ENCODE peak calls at places on chromosomes 16 and 17, in four cellular contexts. M, B, C and I are unnamed samples.

GRCh38 chr16:4846503-4846900 is 586 bp downstream of the GLYR1 start:
- DNase-seq in B (peak), M (peak), C (peak), I (peak)

GRCh38 chr17:59355695-59356323 is 24.4 kb downstream of the YPEL2 start:
- DNase-seq in M (no peak), B (no peak), C (no peak), I (no peak)

GRCh38 chr16:73019456-73020362 is 28.2 kb downstream of the ZFHX3 start:
- DNase-seq in B (peak), C (peak), M (no peak), I (peak)

GRCh38 chr17:82964851-82965341 is 114.5 kb upstream of the METRNL start:
- DNase-seq in M (no peak), B (no peak), C (no peak), I (no peak)

GRCh38 chr17:77227461-77228223 is 86.9 kb downstream of the SEC14L1 start:
- DNase-seq in B (no peak), M (no peak), C (peak), I (no peak)

GRCh38 chr17:30832438-30832790 is 648 bp downstream of the ATAD5 start:
- DNase-seq in C (no peak), M (no peak), B (no peak), I (no peak)

GRCh38 chr17:732788-733720 is 658 bp downstream of the TLCD3A start:
- DNase-seq in M (peak), B (peak), C (peak), I (peak)

GRCh38 chr17:29789186-29790170 is 140.6 kb downstream of the SSH2 start:
- DNase-seq in C (peak), B (peak), M (no peak), I (no peak)

GRCh38 chr16:54987081-54987480 is 56.4 kb downstream of the IRX5 start:
- DNase-seq in B (no peak), C (no peak), M (no peak), I (no peak)

GRCh38 chr16:11896776-11897175 is 19.0 kb downstream of the GSPT1 start:
- DNase-seq in B (peak), M (no peak), C (no peak), I (no peak)

DNA sequence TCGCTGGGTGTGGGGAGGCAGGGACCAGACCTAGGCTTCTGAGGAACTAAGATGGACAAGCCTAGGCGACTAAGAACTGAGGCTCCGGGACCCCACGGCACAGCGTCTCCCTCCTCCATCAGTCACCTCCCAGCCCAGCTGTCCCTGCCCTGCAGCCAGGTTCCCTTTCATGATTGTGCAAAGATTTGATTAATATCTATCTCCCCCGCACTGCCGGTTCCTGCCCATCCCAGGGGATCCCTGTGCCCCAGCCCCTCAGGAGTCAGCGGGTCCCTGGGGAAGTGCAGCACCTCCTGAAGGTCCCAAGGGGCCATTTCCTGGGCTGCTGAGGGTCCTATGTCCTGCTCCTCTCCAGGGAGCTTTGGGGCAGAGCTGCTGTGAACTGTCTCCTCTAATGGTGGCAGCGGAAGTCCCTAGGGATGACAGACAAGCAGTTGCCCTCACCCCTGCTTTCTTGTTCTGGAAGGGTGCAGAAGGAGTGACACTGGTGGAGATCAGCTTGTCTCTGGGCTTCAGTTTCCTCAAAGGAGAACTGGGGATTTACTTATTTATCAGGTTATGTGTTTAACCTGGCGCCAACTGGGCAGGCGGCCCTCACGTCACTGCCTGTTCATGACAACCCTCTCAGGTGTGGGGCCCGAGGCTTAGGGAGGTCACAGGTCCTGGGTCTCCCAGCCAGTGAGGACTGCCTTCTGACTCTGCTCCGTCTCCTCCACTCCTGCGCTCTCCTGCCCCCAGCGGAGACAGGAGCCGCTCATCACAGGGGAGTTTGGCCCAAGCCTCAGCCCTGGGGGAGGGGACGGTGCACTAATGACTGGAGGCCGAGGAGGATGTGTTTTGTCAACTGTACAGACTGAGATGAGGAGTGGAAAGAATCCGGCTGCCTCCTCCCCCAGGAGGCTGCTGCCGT is 1.9 kb upstream of the C16orf74 start:
- DNase-seq in B (peak), C (no peak), M (no peak), I (peak)
- TF ChIP-seq CTCF in B (peak), C (no peak), M (no peak), I (no peak)

DNA sequence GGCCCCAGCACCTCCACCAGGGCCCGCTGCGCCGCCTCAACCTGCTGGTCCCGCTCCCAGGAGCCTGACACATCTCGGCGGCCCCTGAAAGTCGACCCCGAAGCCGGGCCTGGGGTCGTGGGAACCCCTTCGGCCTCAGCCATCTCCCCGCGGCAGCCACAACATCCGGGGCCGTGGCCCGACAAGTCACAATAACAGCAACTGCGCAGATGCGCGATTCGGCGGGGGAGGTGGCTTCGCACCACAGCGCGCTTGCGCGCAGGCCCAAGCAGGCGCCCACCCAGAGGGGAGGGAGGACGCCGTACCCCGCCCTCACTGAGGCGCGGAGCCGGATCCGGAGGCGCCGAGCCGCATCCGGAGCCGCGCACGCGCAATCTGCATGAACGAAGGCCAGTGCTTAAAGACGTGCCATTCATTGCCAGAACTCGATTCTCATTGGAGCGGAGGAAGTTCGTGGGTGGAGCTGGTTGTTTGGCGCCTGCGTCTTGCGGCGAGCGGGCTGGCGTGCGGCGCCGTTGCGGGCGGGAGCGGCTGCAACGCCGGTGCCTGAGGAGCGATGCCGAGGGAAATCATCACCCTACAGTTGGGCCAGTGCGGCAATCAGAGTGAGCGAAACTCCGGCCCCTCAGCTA is at the start of the genes RETREG3 and TUBG1:
- DNase-seq in B (peak), M (peak), C (peak), I (peak)
- TF ChIP-seq CTCF in B (no peak), M (no peak), C (peak), I (no peak)

GRCh38 chr17:51640108-51640622 is 379.8 kb downstream of the UTP18 start:
- DNase-seq in C (peak), B (peak), M (peak), I (no peak)
- TF ChIP-seq CTCF in C (peak), B (peak), M (peak), I (peak)

DNA sequence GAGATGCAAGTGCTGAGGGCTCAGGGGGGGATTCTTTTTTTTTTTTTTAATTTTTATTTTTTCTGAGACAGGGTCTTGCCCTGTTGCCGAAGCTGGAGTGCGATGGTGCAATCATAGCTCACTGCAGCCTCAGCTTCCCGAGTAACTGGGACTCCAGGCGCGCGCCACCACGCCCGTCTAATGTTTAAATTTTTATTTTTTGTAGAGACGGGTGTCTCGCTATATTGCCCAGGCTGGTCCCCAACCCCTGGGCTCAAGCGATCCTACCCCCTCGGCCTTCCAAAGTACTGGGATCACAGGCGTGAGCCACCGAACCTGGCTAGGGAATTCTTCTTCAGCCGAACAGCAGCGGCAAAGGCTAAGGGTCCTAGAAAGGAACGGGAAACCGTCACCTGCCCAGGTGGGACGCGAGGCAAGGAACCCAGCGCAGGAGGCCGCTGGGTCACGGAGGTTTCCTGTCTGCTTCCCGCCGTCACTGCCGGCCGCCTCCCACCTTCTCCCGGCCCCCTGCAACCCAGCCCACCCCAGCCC is 13.3 kb upstream of the OR1F1 start:
- DNase-seq in C (no peak), M (no peak), B (no peak), I (no peak)
- TF ChIP-seq CTCF in C (no peak), M (no peak), B (no peak), I (no peak)

GRCh38 chr17:50952889-50953288 is 86.7 kb upstream of the TOB1 start:
- DNase-seq in C (no peak), B (no peak), M (no peak), I (no peak)
- TF ChIP-seq CTCF in C (no peak), B (no peak), M (no peak), I (no peak)

GRCh38 chr17:37413875-37414519 is 7.3 kb downstream of the TADA2A start:
- DNase-seq in B (peak), M (no peak), C (no peak), I (no peak)
- TF ChIP-seq CTCF in B (peak), M (no peak), C (no peak), I (peak)

GRCh38 chr16:1264257-1265089 is 8.6 kb downstream of the TPSD1 start:
- DNase-seq in C (no peak), B (no peak), M (no peak), I (no peak)
- TF ChIP-seq CTCF in C (no peak), B (no peak), M (no peak), I (no peak)